ENCODE peak calls at places on chromosomes 11 and 22, in four cellular contexts. K, E, S and C are unnamed samples.
A peak's percentile ranks its signal among the peaks of the same experiment; 100 is the strongest.

GRCh38 chr11:69365567-69365966 is 71.6 kb downstream of the MYEOV start:
- DNase-seq in S (no peak), K (no peak), E (no peak), C (no peak)

GRCh38 chr22:40215266-40215665 is 37.5 kb downstream of the TNRC6B start:
- DNase-seq in K (no peak), S (no peak), E (peak; percentile 65), C (peak; percentile 64)

GRCh38 chr11:128905345-128906184 is 14.4 kb downstream of the KCNJ5 start:
- DNase-seq in S (peak; percentile 17), E (no peak), K (peak; percentile 70), C (no peak)

GRCh38 chr11:78156081-78156844 is 16.8 kb upstream of the ALG8 start:
- DNase-seq in S (no peak), K (no peak), E (no peak), C (peak; percentile 53)

GRCh38 chr22:36900225-36900624 is 13.2 kb upstream of the CSF2RB start:
- DNase-seq in K (no peak), E (no peak), S (no peak), C (no peak)

GRCh38 chr11:69630009-69630870 is 10.7 kb upstream of the CCND1 start:
- DNase-seq in K (peak; percentile 47), E (no peak), S (no peak), C (no peak)

GRCh38 chr22:39518996-39519680 is 1.2 kb upstream of the ATF4 start:
- DNase-seq in E (no peak), K (no peak), S (peak; percentile 64), C (no peak)

GRCh38 chr11:2826679-2827056 is 58.9 kb downstream of the CDKN1C start:
- DNase-seq in K (no peak), S (no peak), E (no peak), C (no peak)

GRCh38 chr11:72786305-72787261 is 7.3 kb downstream of the STARD10 start:
- DNase-seq in E (no peak), K (no peak), S (no peak), C (no peak)

GRCh38 chr11:15204766-15205165 is 90.0 kb downstream of the INSC start:
- DNase-seq in S (no peak), E (no peak), K (no peak), C (no peak)

GRCh38 chr11:32473282-32473909 is 38.1 kb upstream of the WT1 start:
- DNase-seq in K (no peak), E (no peak), S (no peak), C (no peak)

GRCh38 chr22:43000441-43001175 is 14.3 kb downstream of the PACSIN2 start:
- DNase-seq in K (no peak), S (peak; percentile 50), E (no peak), C (peak; percentile 49)
- H3K4me3 ChIP-seq in K (no peak overlapping the region), S (no peak overlapping the region), E (no peak overlapping the region), C (no peak overlapping the region)

GRCh38 chr11:40271361-40271760 is 1188.1 kb downstream of the LRRC4C start:
- DNase-seq in E (no peak), S (no peak), K (no peak), C (no peak)
- TF ChIP-seq CTCF in E (no peak), S (no peak), K (no peak), C (no peak)

DNA sequence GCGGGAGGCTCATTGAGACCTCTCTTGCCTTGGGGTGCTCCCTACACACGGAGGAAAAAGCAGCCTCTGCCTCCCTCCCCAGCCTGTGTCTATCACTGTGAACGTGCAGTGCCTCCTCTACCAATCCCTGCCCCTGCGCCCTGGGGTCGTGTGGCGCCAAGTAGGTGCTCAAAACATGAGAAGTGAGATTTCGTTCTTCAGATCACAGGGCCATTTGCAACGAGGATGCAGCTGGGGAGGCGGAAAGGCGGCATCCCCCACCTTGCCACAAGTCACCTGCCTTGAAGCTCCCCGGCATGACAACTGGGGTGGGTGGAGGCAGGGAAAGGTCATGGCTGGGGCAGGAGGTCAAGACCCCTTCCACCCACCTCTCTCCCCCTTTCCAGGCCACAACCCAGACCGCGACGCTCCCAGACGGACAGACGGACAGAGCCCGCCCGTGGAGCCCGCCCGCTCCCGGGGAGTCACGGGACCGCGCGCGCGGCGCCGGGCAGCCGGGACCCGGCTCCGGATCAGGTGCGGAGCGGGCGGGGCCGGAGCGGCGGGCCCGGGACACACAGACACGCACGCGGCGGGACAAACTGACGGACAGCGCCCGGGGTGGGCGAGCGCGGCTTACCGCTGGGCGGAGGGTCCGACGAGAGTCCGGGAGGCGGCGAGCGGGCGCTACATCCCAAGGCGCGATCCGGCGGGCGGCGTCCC is 487 bp downstream of the KCNJ4 start:
- DNase-seq in S (no peak), K (no peak), E (no peak), C (no peak)
- H3K4me3 ChIP-seq in S (no peak overlapping the region), K (peak overlapping the region; percentile 62), E (peak overlapping the region; percentile 62), C (no peak overlapping the region)

GRCh38 chr11:106137758-106138157 is 60.3 kb downstream of the AASDHPPT start:
- DNase-seq in K (no peak), S (no peak), E (no peak), C (no peak)

GRCh38 chr11:106137061-106137460 is 59.6 kb downstream of the AASDHPPT start:
- DNase-seq in S (no peak), K (no peak), E (no peak), C (no peak)

GRCh38 chr11:106131998-106132397 is 54.5 kb downstream of the AASDHPPT start:
- DNase-seq in S (no peak), E (no peak), K (no peak), C (no peak)

GRCh38 chr11:106132582-106133354 is 55.3 kb downstream of the AASDHPPT start:
- DNase-seq in E (no peak), K (no peak), S (no peak), C (no peak)

GRCh38 chr11:106133529-106133928 is 56.1 kb downstream of the AASDHPPT start:
- DNase-seq in S (no peak), K (no peak), E (no peak), C (no peak)
- TF ChIP-seq CTCF in S (peak; percentile 2), K (peak; percentile 24), E (no peak), C (peak; percentile 26)

GRCh38 chr22:44026630-44027511 is 2.8 kb downstream of the PARVB start:
- DNase-seq in S (peak; percentile 44), E (peak; percentile 85), K (no peak), C (peak; percentile 61)

GRCh38 chr22:44025171-44026065 is 1.3 kb downstream of the PARVB start:
- DNase-seq in S (no peak), E (peak; percentile 76), K (no peak), C (no peak)

GRCh38 chr22:44024288-44024908 is at the start of gene PARVB:
- DNase-seq in K (peak; percentile 9), S (no peak), E (peak; percentile 70), C (peak; percentile 28)

GRCh38 chr22:44028091-44028490 is 4.0 kb downstream of the PARVB start:
- DNase-seq in S (no peak), K (no peak), E (no peak), C (no peak)

GRCh38 chr22:44026066-44026629 is 2.0 kb downstream of the PARVB start:
- DNase-seq in K (no peak), S (no peak), E (no peak), C (peak; percentile 23)
- H3K4me3 ChIP-seq in K (no peak overlapping the region), S (no peak overlapping the region), E (peak overlapping the region; percentile 84), C (peak overlapping the region; percentile 49)

GRCh38 chr11:18209058-18209457 is 27.5 kb downstream of the SAA4 start:
- DNase-seq in E (peak; percentile 38), S (no peak), K (no peak), C (no peak)

GRCh38 chr11:18204771-18205170 is 31.8 kb downstream of the SAA4 start:
- DNase-seq in S (no peak), K (no peak), E (no peak), C (no peak)

GRCh38 chr11:18203723-18204122 is 31.1 kb downstream of the MRGPRX4 start:
- DNase-seq in S (peak; percentile 1), E (no peak), K (peak; percentile 28), C (no peak)

DNA sequence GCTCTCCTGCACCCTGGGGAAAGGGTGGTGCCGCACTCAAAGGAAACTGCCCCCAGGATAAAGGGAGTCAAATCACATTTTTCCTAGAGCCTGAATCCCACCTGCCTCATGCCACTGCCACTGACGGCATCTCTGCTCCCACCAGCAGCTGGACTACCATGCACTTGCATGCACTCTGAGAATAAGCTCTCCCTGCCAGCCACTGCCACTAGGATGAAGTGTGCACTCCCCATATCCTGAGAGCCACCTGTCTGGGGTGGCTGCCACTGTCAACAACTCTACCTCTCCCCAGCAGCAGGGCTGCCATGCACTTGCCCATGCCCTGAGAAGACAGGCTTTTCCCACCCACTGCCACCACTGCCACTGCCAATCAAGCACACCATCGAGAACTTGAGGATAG is 31.6 kb downstream of the MRGPRX4 start:
- DNase-seq in S (no peak), K (no peak), E (no peak), C (no peak)
- TF ChIP-seq CTCF in S (no peak), K (no peak), E (no peak), C (no peak)

GRCh38 chr11:67006029-67006884 is 16.7 kb upstream of the SYT12 start:
- DNase-seq in S (no peak), E (peak; percentile 88), K (peak; percentile 92), C (no peak)
- H3K4me3 ChIP-seq in S (no peak overlapping the region), E (no peak overlapping the region), K (no peak overlapping the region), C (no peak overlapping the region)

GRCh38 chr22:31199187-31199586 is 12.9 kb upstream of the LIMK2 start:
- DNase-seq in K (no peak), E (no peak), S (no peak), C (no peak)
- TF ChIP-seq CTCF in K (no peak), E (no peak), S (peak; percentile 10), C (peak; percentile 10)

DNA sequence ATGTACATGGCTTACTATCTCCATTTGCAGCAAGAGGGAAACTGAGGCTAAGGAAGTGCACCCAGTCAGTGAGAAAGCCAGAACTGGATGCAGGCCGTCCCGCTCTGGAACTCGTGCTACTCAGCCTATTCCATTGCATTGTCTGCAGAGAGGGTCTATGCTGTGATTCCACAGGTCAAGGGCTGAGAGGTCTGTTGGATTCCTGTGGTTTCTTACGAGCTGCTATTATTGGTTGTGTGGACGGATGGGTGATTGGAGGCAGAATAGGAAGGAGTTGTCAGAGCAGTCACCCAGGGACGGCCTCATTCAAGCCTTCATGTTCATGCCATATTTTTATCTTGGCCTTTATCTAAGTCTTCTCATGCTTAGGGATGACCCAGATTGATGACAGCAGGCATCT is 33.4 kb downstream of the SCGB1A1 start:
- DNase-seq in E (no peak), S (no peak), K (no peak), C (no peak)
- H3K4me3 ChIP-seq in E (no peak overlapping the region), S (no peak overlapping the region), K (no peak overlapping the region), C (no peak overlapping the region)